ENCODE peak calls at places on chromosomes 2 and 18, in six cellular contexts. U is A549; J is CD4-positive, alpha-beta T cell; D is HL-60; W is cardiac fibroblast; P is right atrium auricular region. C is an unnamed sample.

GRCh38 chr2:35820404-35820803 is 535.2 kb upstream of the CRIM1 start:
- DNase-seq in U (no peak), J (no peak), D (no peak), W (no peak), P (no peak), C (no peak)

GRCh38 chr2:9191044-9191481 is 15.5 kb upstream of the ASAP2 start:
- DNase-seq in U (peak), J (no peak), D (no peak), W (peak), P (peak), C (no peak)

GRCh38 chr2:150557020-150557644 is 69.7 kb upstream of the RND3 start:
- DNase-seq in U (no peak), J (no peak), D (no peak), W (no peak), P (no peak), C (no peak)

GRCh38 chr2:25339791-25340339 is 1.9 kb downstream of the DNMT3A start:
- DNase-seq in U (no peak), J (no peak), D (no peak), W (no peak), P (no peak), C (no peak)

GRCh38 chr18:48023334-48024008 is 93.0 kb upstream of the SMAD2 start:
- DNase-seq in U (peak), J (no peak), D (peak), W (peak), P (no peak), C (no peak)

GRCh38 chr2:232689152-232689910 is 7.8 kb upstream of the GIGYF2 start:
- DNase-seq in U (no peak), J (no peak), D (no peak), W (peak), P (no peak), C (no peak)

GRCh38 chr18:58527116-58528010 is 101.5 kb downstream of the ALPK2 start:
- DNase-seq in U (peak), J (no peak), D (no peak), W (peak), P (no peak), C (no peak)

GRCh38 chr2:15725101-15725787 is 133.6 kb downstream of the DDX1 start:
- DNase-seq in U (no peak), J (no peak), D (no peak), W (no peak), P (no peak), C (no peak)

GRCh38 chr2:7510353-7510752 is 593.1 kb downstream of the RNF144A start:
- DNase-seq in U (peak), J (no peak), D (no peak), W (no peak), P (no peak), C (no peak)

GRCh38 chr18:13572721-13573120 is 153.6 kb downstream of the FAM210A start:
- DNase-seq in U (no peak), J (no peak), D (no peak), W (no peak), P (peak), C (no peak)

GRCh38 chr2:128308284-128308731 is 10.4 kb downstream of the HS6ST1 start:
- DNase-seq in U (no peak), J (no peak), D (no peak), W (no peak), P (no peak), C (no peak)

GRCh38 chr2:55097462-55098410 is 47.5 kb upstream of the RTN4 start:
- DNase-seq in U (peak), J (no peak), D (peak), W (peak), P (no peak), C (no peak)

GRCh38 chr2:225122007-225122406 is 79.7 kb upstream of the DOCK10 start:
- DNase-seq in U (no peak), J (no peak), D (no peak), W (no peak), P (no peak), C (no peak)

DNA sequence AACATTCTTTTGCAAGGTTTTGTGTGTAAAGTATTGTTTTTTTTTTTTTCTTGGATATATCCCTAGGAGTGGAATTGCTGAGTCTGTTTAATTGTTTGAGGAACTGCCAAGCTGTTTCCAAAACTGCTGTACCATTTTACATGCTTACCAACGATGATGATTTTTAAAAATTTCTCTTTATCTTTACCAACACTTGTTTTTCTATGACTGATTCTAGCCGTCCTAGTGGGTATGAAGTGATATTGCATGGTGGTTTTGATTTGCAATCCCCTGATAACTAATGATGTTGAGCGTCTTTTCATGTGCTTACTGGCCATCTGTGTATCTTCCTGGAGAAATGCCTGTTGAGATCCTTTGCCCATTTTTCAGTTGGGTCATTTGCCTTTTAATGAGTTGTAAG is 8.8 kb upstream of the AOX1 start:
- DNase-seq in U (no peak), J (no peak), D (no peak), W (no peak), P (no peak), C (no peak)
- TF ChIP-seq CTCF in U (no peak), J (no peak), D (no peak), W (peak), P (no peak), C (peak)

GRCh38 chr18:28177828-28178635 is 1.1 kb upstream of the CDH2 start:
- DNase-seq in U (peak), J (no peak), D (no peak), W (peak), P (no peak), C (peak)
- TF ChIP-seq CTCF in U (no peak), J (no peak), D (no peak), W (no peak), P (no peak), C (no peak)

DNA sequence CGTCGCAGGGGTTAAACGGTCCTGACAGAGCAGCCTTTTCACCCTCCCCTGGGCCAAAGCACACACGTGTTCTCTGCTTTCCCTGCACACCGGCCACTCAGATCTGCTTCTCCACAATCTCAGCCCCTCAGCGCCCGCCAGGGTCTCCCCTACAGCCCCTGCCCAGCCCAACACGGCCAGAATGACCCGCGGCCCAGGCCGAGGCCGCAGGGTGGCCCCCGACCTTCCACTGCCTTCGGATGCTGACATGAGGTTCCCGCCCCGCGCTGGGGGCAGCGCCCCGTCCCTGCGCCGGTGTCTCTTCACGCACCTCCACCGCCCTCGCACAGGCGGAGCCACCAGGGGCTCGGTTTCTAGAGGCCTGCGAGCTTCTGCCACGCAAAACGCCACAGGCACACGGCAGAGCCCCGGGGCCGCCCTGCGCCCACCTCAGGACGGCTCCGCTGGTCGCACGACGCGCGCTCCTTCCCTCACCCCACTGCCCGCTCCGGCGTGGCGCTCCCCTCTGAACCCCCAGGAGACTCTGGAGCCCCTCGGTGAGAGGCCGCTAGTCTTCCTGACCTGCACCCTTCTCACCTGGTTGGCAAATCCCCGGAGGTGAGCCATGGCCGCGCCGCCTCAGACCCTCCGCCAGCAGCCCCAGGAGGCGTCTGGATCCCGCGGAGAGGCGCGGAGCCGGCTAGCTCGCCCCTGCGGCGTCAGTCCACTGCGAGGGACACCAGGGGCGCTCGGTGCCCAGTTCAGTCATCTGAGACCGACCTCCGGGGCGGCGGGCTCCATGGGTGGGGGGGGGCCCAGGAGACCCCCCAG is 749 bp downstream of the STK25 start:
- DNase-seq in U (peak), J (no peak), D (peak), W (peak), P (no peak), C (no peak)
- TF ChIP-seq CTCF in U (no peak), J (no peak), D (no peak), W (peak), P (no peak), C (peak)

GRCh38 chr2:164841719-164842623 is at the start of gene COBLL1:
- DNase-seq in U (peak), J (no peak), D (peak), W (peak), P (peak), C (peak)
- TF ChIP-seq CTCF in U (peak), J (peak), D (peak), W (peak), P (peak), C (peak)